ENCODE peak calls at places on chromosomes 4 and X, in six cellular contexts. P is transverse colon, V is stomach, S is psoas muscle, L is OCI-LY7, O is adipocyte. M is an unnamed sample.

GRCh38 chrX:105823092-105823454 is 734 bp downstream of the NRK start:
- DNase-seq in P (no peak), V (no peak), S (no peak), L (no peak), O (no peak), M (no peak)

GRCh38 chr4:20433101-20433705 is 181.5 kb downstream of the SLIT2 start:
- DNase-seq in P (no peak), V (no peak), S (no peak), L (no peak), O (no peak), M (no peak)

GRCh38 chr4:1739358-1739757 is 18.0 kb downstream of the TACC3 start:
- DNase-seq in P (no peak), V (no peak), S (no peak), L (no peak), O (no peak), M (no peak)

GRCh38 chr4:132530846-132531245 is 618.2 kb upstream of the PCDH10 start:
- DNase-seq in P (no peak), V (no peak), S (no peak), L (no peak), O (no peak), M (no peak)

GRCh38 chr4:2537011-2537830 is 774 bp downstream of the FAM193A start:
- DNase-seq in P (peak; percentile 50), V (peak; percentile 56), S (peak; percentile 61), L (peak; percentile 60), O (peak; percentile 76), M (peak; percentile 75)

GRCh38 chrX:1462596-1463251 is 10.0 kb upstream of the ASMTL start:
- DNase-seq in P (no peak), V (peak; percentile 21), S (no peak), L (no peak), O (peak; percentile 49), M (no peak)

GRCh38 chr4:97468272-97468671 is 675.0 kb downstream of the STPG2 start:
- DNase-seq in P (no peak), V (no peak), S (no peak), L (no peak), O (no peak), M (no peak)

GRCh38 chr4:8322794-8323704 is 53.5 kb downstream of the HTRA3 start:
- DNase-seq in P (no peak), V (peak; percentile 5), S (no peak), L (no peak), O (no peak), M (no peak)

GRCh38 chr4:32010221-32010620 is 1290.1 kb downstream of the PCDH7 start:
- DNase-seq in P (no peak), V (no peak), S (no peak), L (no peak), O (no peak), M (no peak)

GRCh38 chrX:129744881-129745321 is 6.1 kb downstream of the XPNPEP2 start:
- DNase-seq in P (no peak), V (no peak), S (no peak), L (no peak), O (no peak), M (no peak)

GRCh38 chr4:67723949-67724348 is 23.0 kb upstream of the UBA6 start:
- DNase-seq in P (no peak), V (no peak), S (no peak), L (no peak), O (no peak), M (no peak)

GRCh38 chr4:56424697-56425514 is 10.5 kb downstream of the PPAT start:
- DNase-seq in P (peak; percentile 13), V (peak; percentile 32), S (no peak), L (peak; percentile 43), O (peak; percentile 83), M (peak; percentile 78)

GRCh38 chr4:185890196-185890595 is 78.2 kb upstream of the SORBS2 start:
- DNase-seq in P (no peak), V (no peak), S (no peak), L (no peak), O (no peak), M (no peak)

GRCh38 chr4:64250061-64250460 is 159.2 kb downstream of the TECRL start:
- DNase-seq in P (no peak), V (no peak), S (no peak), L (no peak), O (no peak), M (no peak)

GRCh38 chrX:12894074-12894691 is 12.2 kb upstream of the TLR8 start:
- DNase-seq in P (peak; percentile 37), V (peak; percentile 57), S (peak; percentile 16), L (peak; percentile 75), O (no peak), M (peak; percentile 80)

GRCh38 chrX:34559325-34559724 is 97.8 kb downstream of the TMEM47 start:
- DNase-seq in P (no peak), V (no peak), S (no peak), L (no peak), O (no peak), M (no peak)

GRCh38 chr4:104490770-104491395 is 3.8 kb downstream of the CXXC4 start:
- DNase-seq in P (peak; percentile 74), V (peak; percentile 65), S (peak; percentile 77), L (peak; percentile 3), O (peak; percentile 47), M (peak; percentile 65)

GRCh38 chr4:154490261-154490588 is 1.4 kb downstream of the DCHS2 start:
- DNase-seq in P (no peak), V (no peak), S (peak; percentile 12), L (no peak), O (no peak), M (no peak)

GRCh38 chrX:78658851-78659744 is at the start of gene RTL3:
- DNase-seq in P (no peak), V (no peak), S (no peak), L (no peak), O (peak; percentile 47), M (no peak)
- H3K4me1 ChIP-seq in P (no peaks in the 10 kb centered on the region), V (no peaks in the 10 kb centered on the region), S (no peaks in the 10 kb centered on the region), L (no peaks in the 10 kb centered on the region), O (peaks cover 14% of the 10 kb centered on the region), M (no peaks in the 10 kb centered on the region)

DNA sequence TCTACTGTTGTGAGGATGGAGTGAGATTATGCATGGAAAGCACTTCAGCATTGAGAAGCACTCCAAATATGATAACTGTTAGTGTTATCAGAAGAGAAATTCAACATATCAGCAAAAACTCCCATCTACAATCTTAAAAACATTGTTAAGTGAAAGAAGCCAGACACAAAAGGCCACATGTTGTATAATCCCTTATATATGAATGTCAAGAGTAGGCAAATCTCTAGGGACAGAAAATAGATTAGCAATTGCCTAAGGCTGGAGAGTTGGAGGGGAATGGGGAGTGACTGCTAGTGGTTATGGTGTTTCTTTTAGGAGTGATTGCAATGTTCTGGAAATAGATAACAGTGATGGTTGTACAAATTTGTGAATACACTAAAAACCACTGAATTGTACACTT is 122.5 kb upstream of the LNX1 start:
- DNase-seq in P (no peak), V (no peak), S (no peak), L (no peak), O (no peak), M (no peak)
- H3K4me1 ChIP-seq in P (no peaks in the 10 kb centered on the region), V (no peaks in the 10 kb centered on the region), S (no peaks in the 10 kb centered on the region), L (no peaks in the 10 kb centered on the region), O (peaks cover 54% of the 10 kb centered on the region), M (no peaks in the 10 kb centered on the region)

DNA sequence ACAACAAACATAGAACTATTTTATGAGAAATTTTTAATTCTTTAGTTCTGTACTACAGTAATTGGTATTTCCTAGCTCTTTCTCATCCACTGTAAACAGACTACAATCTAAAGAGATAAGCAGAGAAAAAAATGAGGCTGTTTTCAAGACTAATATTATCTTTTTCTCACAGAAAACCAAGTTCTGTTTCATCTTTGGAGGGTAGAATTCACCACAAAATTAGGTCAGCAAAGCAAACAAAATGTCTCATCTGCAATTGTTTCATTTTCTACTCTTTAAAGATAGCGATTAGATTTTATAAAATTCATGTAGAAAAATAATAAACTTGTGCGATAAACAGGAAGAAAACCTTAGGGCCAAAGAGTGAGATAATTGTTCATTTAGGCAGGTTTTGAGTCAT is 10.8 kb downstream of the APOO start:
- DNase-seq in P (no peak), V (no peak), S (no peak), L (no peak), O (no peak), M (no peak)
- H3K4me1 ChIP-seq in P (peaks cover 3% of the 10 kb centered on the region), V (peaks cover 48% of the 10 kb centered on the region), S (peaks cover 15% of the 10 kb centered on the region), L (peaks cover 10% of the 10 kb centered on the region), O (peaks cover 40% of the 10 kb centered on the region), M (peaks cover 21% of the 10 kb centered on the region)

GRCh38 chrX:49147907-49148306 is 14.7 kb upstream of the MAGIX start:
- DNase-seq in P (no peak), V (no peak), S (no peak), L (no peak), O (no peak), M (no peak)

GRCh38 chrX:49155900-49156837 is 6.4 kb upstream of the MAGIX start:
- DNase-seq in P (peak; percentile 92), V (peak; percentile 91), S (peak; percentile 89), L (peak; percentile 86), O (peak; percentile 89), M (peak; percentile 93)

GRCh38 chrX:49157194-49157593 is 5.4 kb upstream of the MAGIX start:
- DNase-seq in P (no peak), V (no peak), S (no peak), L (no peak), O (no peak), M (no peak)

GRCh38 chrX:49155243-49155899 is 7.2 kb upstream of the MAGIX start:
- DNase-seq in P (peak; percentile 73), V (peak; percentile 55), S (no peak), L (peak; percentile 72), O (peak; percentile 42), M (peak; percentile 85)

DNA sequence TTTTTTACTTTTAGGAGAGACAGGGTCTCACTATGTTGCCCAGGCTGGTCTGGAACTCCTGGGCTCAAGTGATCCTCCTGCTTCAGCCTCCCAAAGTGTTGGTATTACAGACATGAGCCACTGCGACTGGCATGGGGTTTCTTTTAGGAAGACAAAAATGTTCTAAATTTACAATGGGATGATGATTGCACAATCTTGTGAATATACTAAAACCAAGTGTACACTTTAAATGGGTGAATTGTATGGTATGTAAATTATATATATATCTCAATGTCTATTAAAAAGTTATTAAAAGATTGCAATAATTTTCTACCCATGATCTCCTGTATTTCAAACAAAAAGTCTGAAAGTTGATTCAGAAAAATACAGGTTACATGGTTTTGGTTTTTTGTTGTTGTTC is 9.1 kb upstream of the MAGIX start:
- DNase-seq in P (no peak), V (no peak), S (no peak), L (no peak), O (no peak), M (no peak)
- H3K4me1 ChIP-seq in P (peaks cover 3% of the 10 kb centered on the region), V (peaks cover 5% of the 10 kb centered on the region), S (no peaks in the 10 kb centered on the region), L (peaks cover 13% of the 10 kb centered on the region), O (no peaks in the 10 kb centered on the region), M (peaks cover 17% of the 10 kb centered on the region)